ENCODE peak calls at places on chromosomes 1 and 21, in ten cellular contexts. Y is AG10803, L is fibroblast of pulmonary artery, U is right lobe of liver, J is neural crest cell, N is neural progenitor cell, P is activated B cell treated with CpG ODN at 0.5 μM for 24 hours, X is psoas muscle, M is adrenal gland, W is thyroid gland. G is an unnamed sample.

GRCh38 chr1:236323819-236324411 is 42.2 kb upstream of the ERO1B start:
- DNase-seq in W (no peak), N (no peak), M (no peak), X (no peak), J (no peak), Y (no peak), P (no peak), L (no peak), U (no peak), G (no peak)

GRCh38 chr1:119968601-119969000 is 72.3 kb upstream of the ADAM30 start:
- DNase-seq in Y (no peak), X (no peak), L (no peak), W (no peak), J (no peak), M (no peak), N (no peak), U (no peak), P (no peak), G (no peak)

GRCh38 chr1:23475134-23475628 is 8.8 kb downstream of the ASAP3 start:
- DNase-seq in N (no peak), X (no peak), J (no peak), W (peak; percentile 31), P (no peak), U (peak; percentile 68), M (peak; percentile 71), L (peak; percentile 93), Y (peak; percentile 90), G (no peak)

GRCh38 chr21:36910581-36911307 is 55.7 kb downstream of the HLCS start:
- DNase-seq in L (peak; percentile 76), Y (peak; percentile 69), N (no peak), J (no peak), U (no peak), P (no peak), M (no peak), W (no peak), X (no peak), G (peak; percentile 40)

GRCh38 chr1:232166942-232167341 is 463.0 kb downstream of the SIPA1L2 start:
- DNase-seq in J (no peak), Y (no peak), P (no peak), U (no peak), L (no peak), M (no peak), W (peak; percentile 15), N (no peak), X (no peak), G (no peak)

GRCh38 chr1:110011527-110012041 is 22.8 kb upstream of the STRIP1 start:
- DNase-seq in M (no peak), N (peak; percentile 57), Y (peak; percentile 66), L (peak; percentile 78), U (no peak), X (no peak), W (no peak), P (no peak), J (no peak), G (no peak)

GRCh38 chr1:221263831-221264767 is 384.9 kb downstream of the HLX start:
- DNase-seq in P (no peak), M (peak; percentile 70), W (peak; percentile 41), J (peak; percentile 57), Y (peak; percentile 91), L (peak; percentile 89), U (no peak), N (peak; percentile 88), X (peak; percentile 20), G (no peak)

GRCh38 chr1:239718571-239718970 is 332.2 kb downstream of the CHRM3 start:
- DNase-seq in P (no peak), X (no peak), W (no peak), J (no peak), N (no peak), U (no peak), L (no peak), Y (no peak), M (no peak), G (no peak)

GRCh38 chr1:226736908-226737818 is 1.9 kb downstream of the ITPKB start:
- DNase-seq in N (peak; percentile 86), J (peak; percentile 40), L (peak; percentile 39), W (peak; percentile 37), M (peak; percentile 33), U (peak; percentile 67), P (peak; percentile 51), X (peak; percentile 49), Y (peak; percentile 35), G (no peak)
- TF ChIP-seq CTCF in N (peak; percentile 25), J (peak; percentile 38), L (no peak), W (no peak), M (no peak), U (peak; percentile 5), P (no peak), X (peak; percentile 16), Y (no peak), G (no peak)

GRCh38 chr1:116167625-116168276 is 56.6 kb downstream of the MAB21L3 start:
- DNase-seq in X (no peak), U (no peak), J (no peak), P (no peak), L (peak; percentile 23), Y (peak; percentile 12), N (peak; percentile 39), M (no peak), W (peak; percentile 51), G (no peak)

GRCh38 chr1:116169898-116170297 is 58.7 kb downstream of the MAB21L3 start:
- DNase-seq in M (no peak), W (no peak), L (no peak), U (no peak), N (no peak), Y (no peak), J (no peak), X (no peak), P (no peak), G (no peak)

GRCh38 chr1:116166655-116167054 is 55.5 kb downstream of the MAB21L3 start:
- DNase-seq in X (no peak), M (no peak), L (no peak), J (no peak), P (no peak), U (no peak), W (no peak), Y (no peak), N (no peak), G (no peak)

GRCh38 chr1:116166011-116166571 is 54.9 kb downstream of the MAB21L3 start:
- DNase-seq in U (no peak), M (no peak), L (no peak), J (no peak), W (no peak), Y (no peak), N (no peak), P (no peak), X (no peak), G (no peak)

GRCh38 chr1:116168277-116169032 is 57.3 kb downstream of the MAB21L3 start:
- DNase-seq in M (peak; percentile 83), J (peak; percentile 83), U (peak; percentile 85), L (peak; percentile 70), X (peak; percentile 87), Y (peak; percentile 57), W (peak; percentile 86), P (peak; percentile 75), N (peak; percentile 90), G (peak; percentile 71)
- TF ChIP-seq CTCF in M (peak; percentile 81), J (peak; percentile 95), U (peak; percentile 99), L (peak; percentile 52), X (peak; percentile 87), Y (peak; percentile 56), W (peak; percentile 95), P (peak; percentile 91), N (peak; percentile 87), G (peak; percentile 86)

GRCh38 chr21:45366476-45366875 is 38.5 kb upstream of the COL18A1 start:
- DNase-seq in M (no peak), N (no peak), X (no peak), P (no peak), U (no peak), L (no peak), Y (no peak), W (no peak), J (no peak), G (no peak)

GRCh38 chr21:45365186-45365607 is 39.8 kb upstream of the COL18A1 start:
- DNase-seq in M (no peak), Y (no peak), U (no peak), L (no peak), W (no peak), J (no peak), X (no peak), N (no peak), P (no peak), G (no peak)

GRCh38 chr21:45366931-45367401 is 38.0 kb upstream of the COL18A1 start:
- DNase-seq in J (no peak), P (no peak), Y (peak; percentile 88), M (peak; percentile 82), U (no peak), W (no peak), L (peak; percentile 98), N (no peak), X (peak; percentile 73), G (no peak)

GRCh38 chr21:45365608-45366241 is 39.2 kb upstream of the COL18A1 start:
- DNase-seq in X (no peak), L (peak; percentile 83), J (no peak), P (no peak), Y (peak; percentile 70), U (no peak), N (peak; percentile 62), W (no peak), M (no peak), G (no peak)

DNA sequence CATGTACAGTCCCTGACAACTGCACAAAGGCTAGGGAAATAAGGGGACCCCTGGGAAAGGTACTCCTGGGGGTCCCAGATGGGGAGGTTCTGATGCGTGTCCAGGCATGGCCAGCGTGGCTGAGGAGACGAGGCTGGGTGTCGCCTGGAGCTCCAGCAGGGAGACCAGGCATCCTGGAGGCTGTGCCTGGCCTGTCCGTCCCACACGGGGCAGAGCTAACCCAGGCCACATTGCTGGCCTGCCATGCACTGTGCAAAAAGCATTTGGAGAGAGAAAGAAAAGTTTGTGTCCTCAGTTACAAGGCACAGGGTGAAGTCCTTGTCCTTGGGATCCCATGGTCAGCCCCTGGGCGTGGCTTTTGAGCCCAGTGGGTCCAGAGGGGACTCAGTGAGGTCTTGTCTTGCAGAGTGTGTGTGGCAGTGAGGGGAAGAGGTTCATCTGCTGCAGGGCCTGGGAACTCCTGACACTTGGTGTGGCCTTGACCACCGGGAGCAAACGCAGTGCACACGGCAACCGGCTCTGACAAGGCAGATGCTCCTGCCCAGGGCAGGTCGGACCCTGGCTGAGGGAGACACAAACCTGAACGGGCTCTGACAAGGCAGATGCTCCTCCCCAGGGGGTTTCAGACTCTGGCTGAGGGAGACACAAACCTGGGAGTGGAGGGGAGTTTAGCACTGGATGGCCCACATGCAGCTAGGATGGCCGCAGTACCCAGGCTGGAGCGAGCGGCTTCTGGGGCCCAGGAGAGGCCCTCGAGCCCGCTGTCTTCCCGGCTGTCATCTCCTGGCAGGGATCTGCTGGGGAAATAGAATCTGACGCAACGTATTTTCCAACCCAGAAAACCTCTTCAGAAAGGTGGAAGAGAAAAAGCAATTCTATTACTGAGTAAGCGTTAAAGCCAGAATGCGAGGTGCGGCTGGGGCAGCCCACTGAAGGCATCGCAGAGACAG is 37.3 kb upstream of the COL18A1 start:
- DNase-seq in X (no peak), Y (no peak), W (no peak), L (no peak), U (no peak), N (no peak), P (no peak), J (no peak), M (peak; percentile 38), G (no peak)
- TF ChIP-seq CTCF in X (no peak), Y (no peak), W (no peak), L (no peak), U (no peak), N (no peak), P (no peak), J (no peak), M (no peak), G (no peak)

DNA sequence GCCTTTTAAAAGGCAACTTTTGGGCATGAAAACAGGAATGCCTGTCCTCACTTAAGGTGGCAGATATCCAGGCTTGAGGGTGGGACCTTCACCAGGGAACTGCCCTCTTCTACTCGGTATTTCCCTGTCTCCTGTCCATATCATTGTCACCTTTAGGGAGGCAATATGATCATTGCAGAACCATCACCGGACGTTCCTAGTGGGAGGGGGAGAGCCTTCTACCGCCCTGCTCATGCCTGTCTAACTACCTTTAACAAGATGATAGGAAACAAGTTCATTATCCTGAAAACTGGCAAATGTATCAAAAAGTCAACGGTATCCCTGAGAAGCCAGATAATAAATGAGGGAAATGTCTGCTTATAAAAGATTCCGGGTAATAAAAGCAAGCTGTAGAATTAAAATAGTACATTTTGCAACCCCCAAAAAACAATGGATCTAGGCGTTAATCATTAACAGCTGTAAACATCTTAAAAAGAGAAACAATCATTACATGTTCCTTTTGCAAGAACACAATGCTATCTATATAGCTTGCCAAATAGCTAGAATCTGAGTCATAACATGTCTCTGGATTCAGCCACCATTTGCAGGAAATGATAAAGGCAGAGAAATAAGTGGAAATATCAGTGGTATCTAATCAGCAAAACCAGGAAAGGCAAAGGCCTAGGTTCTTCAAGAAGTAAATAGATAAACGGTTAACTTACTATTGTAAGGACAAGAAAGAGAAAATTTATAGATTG is 852.9 kb upstream of the ADGRL4 start:
- DNase-seq in W (no peak), N (no peak), J (no peak), P (no peak), X (no peak), U (no peak), L (peak; percentile 87), Y (peak; percentile 91), M (no peak), G (no peak)
- TF ChIP-seq CTCF in W (no peak), N (no peak), J (no peak), P (no peak), X (no peak), U (no peak), L (no peak), Y (no peak), M (no peak), G (no peak)

G was measured in mesothelial cell of epicardium.